ENCODE peak calls at places on chromosomes 7 and 10, in six cellular contexts. One of them, this sample, is unnamed.
A peak's percentile ranks its signal among the peaks of the same experiment; 100 is the strongest.

GRCh38 chr10:32256613-32257437 is 90.1 kb downstream of the EPC1 start:
- DNase-seq in HT1080: peak; percentile 63
- DNase-seq in stimulated activated CD4-positive, alpha-beta T cell treated with anti-CD3 and anti-CD28 coated beads, Interleukin-15, amount 100 ng/mL, for 1 hour: peak; percentile 53
- DNase-seq in activated T-cell treated with anti-CD3 and anti-CD28 coated beads, Interleukin-2, amount 50 U/mL, for 72 hours: peak; percentile 71
- DNase-seq in memory B cell: peak; percentile 58
- DNase-seq in ELR: peak; percentile 56
- DNase-seq in this sample: peak; percentile 64

GRCh38 chr10:20118119-20118518 is 301.9 kb downstream of the PLXDC2 start:
- DNase-seq in HT1080: no peak
- DNase-seq in stimulated activated CD4-positive, alpha-beta T cell treated with anti-CD3 and anti-CD28 coated beads, Interleukin-15, amount 100 ng/mL, for 1 hour: no peak
- DNase-seq in activated T-cell treated with anti-CD3 and anti-CD28 coated beads, Interleukin-2, amount 50 U/mL, for 72 hours: no peak
- DNase-seq in memory B cell: no peak
- DNase-seq in ELR: no peak
- DNase-seq in this sample: no peak

GRCh38 chr10:3812141-3812540 is 27.1 kb upstream of the KLF6 start:
- DNase-seq in HT1080: no peak
- DNase-seq in stimulated activated CD4-positive, alpha-beta T cell treated with anti-CD3 and anti-CD28 coated beads, Interleukin-15, amount 100 ng/mL, for 1 hour: no peak
- DNase-seq in activated T-cell treated with anti-CD3 and anti-CD28 coated beads, Interleukin-2, amount 50 U/mL, for 72 hours: no peak
- DNase-seq in memory B cell: no peak
- DNase-seq in ELR: no peak
- DNase-seq in this sample: no peak

GRCh38 chr7:2923291-2923781 is 79.2 kb upstream of the GNA12 start:
- DNase-seq in HT1080: no peak
- DNase-seq in stimulated activated CD4-positive, alpha-beta T cell treated with anti-CD3 and anti-CD28 coated beads, Interleukin-15, amount 100 ng/mL, for 1 hour: no peak
- DNase-seq in activated T-cell treated with anti-CD3 and anti-CD28 coated beads, Interleukin-2, amount 50 U/mL, for 72 hours: no peak
- DNase-seq in memory B cell: no peak
- DNase-seq in ELR: no peak
- DNase-seq in this sample: no peak

GRCh38 chr7:101832681-101833375 is 15.4 kb downstream of the CUX1 start:
- DNase-seq in HT1080: no peak
- DNase-seq in stimulated activated CD4-positive, alpha-beta T cell treated with anti-CD3 and anti-CD28 coated beads, Interleukin-15, amount 100 ng/mL, for 1 hour: no peak
- DNase-seq in activated T-cell treated with anti-CD3 and anti-CD28 coated beads, Interleukin-2, amount 50 U/mL, for 72 hours: no peak
- DNase-seq in memory B cell: no peak
- DNase-seq in ELR: no peak
- DNase-seq in this sample: no peak

GRCh38 chr10:94125856-94126255 is 132.1 kb downstream of the PLCE1 start:
- DNase-seq in HT1080: peak; percentile 43
- DNase-seq in stimulated activated CD4-positive, alpha-beta T cell treated with anti-CD3 and anti-CD28 coated beads, Interleukin-15, amount 100 ng/mL, for 1 hour: no peak
- DNase-seq in activated T-cell treated with anti-CD3 and anti-CD28 coated beads, Interleukin-2, amount 50 U/mL, for 72 hours: no peak
- DNase-seq in memory B cell: no peak
- DNase-seq in ELR: peak; percentile 73
- DNase-seq in this sample: no peak

GRCh38 chr7:93516834-93517233 is 57.7 kb downstream of the CALCR start:
- DNase-seq in HT1080: no peak
- DNase-seq in stimulated activated CD4-positive, alpha-beta T cell treated with anti-CD3 and anti-CD28 coated beads, Interleukin-15, amount 100 ng/mL, for 1 hour: no peak
- DNase-seq in activated T-cell treated with anti-CD3 and anti-CD28 coated beads, Interleukin-2, amount 50 U/mL, for 72 hours: no peak
- DNase-seq in memory B cell: no peak
- DNase-seq in ELR: no peak
- DNase-seq in this sample: no peak

GRCh38 chr10:104046651-104047050 is 39.0 kb downstream of the COL17A1 start:
- DNase-seq in HT1080: no peak
- DNase-seq in stimulated activated CD4-positive, alpha-beta T cell treated with anti-CD3 and anti-CD28 coated beads, Interleukin-15, amount 100 ng/mL, for 1 hour: no peak
- DNase-seq in activated T-cell treated with anti-CD3 and anti-CD28 coated beads, Interleukin-2, amount 50 U/mL, for 72 hours: no peak
- DNase-seq in memory B cell: no peak
- DNase-seq in ELR: no peak
- DNase-seq in this sample: no peak

GRCh38 chr10:15168296-15168780 is at the start of gene NMT2:
- DNase-seq in HT1080: peak; percentile 73
- DNase-seq in stimulated activated CD4-positive, alpha-beta T cell treated with anti-CD3 and anti-CD28 coated beads, Interleukin-15, amount 100 ng/mL, for 1 hour: no peak
- DNase-seq in activated T-cell treated with anti-CD3 and anti-CD28 coated beads, Interleukin-2, amount 50 U/mL, for 72 hours: no peak
- DNase-seq in memory B cell: peak; percentile 78
- DNase-seq in ELR: no peak
- DNase-seq in this sample: no peak

GRCh38 chr7:134826105-134826504 is 46.7 kb downstream of the CALD1 start:
- DNase-seq in HT1080: peak; percentile 6
- DNase-seq in stimulated activated CD4-positive, alpha-beta T cell treated with anti-CD3 and anti-CD28 coated beads, Interleukin-15, amount 100 ng/mL, for 1 hour: no peak
- DNase-seq in activated T-cell treated with anti-CD3 and anti-CD28 coated beads, Interleukin-2, amount 50 U/mL, for 72 hours: no peak
- DNase-seq in memory B cell: no peak
- DNase-seq in ELR: peak; percentile 50
- DNase-seq in this sample: no peak

GRCh38 chr10:122537545-122537944 is 23.0 kb upstream of the DMBT1 start:
- DNase-seq in HT1080: no peak
- DNase-seq in stimulated activated CD4-positive, alpha-beta T cell treated with anti-CD3 and anti-CD28 coated beads, Interleukin-15, amount 100 ng/mL, for 1 hour: no peak
- DNase-seq in activated T-cell treated with anti-CD3 and anti-CD28 coated beads, Interleukin-2, amount 50 U/mL, for 72 hours: no peak
- DNase-seq in memory B cell: no peak
- DNase-seq in ELR: no peak
- DNase-seq in this sample: no peak

GRCh38 chr7:140769852-140770251 is 73.3 kb downstream of the NDUFB2 start:
- DNase-seq in HT1080: no peak
- DNase-seq in stimulated activated CD4-positive, alpha-beta T cell treated with anti-CD3 and anti-CD28 coated beads, Interleukin-15, amount 100 ng/mL, for 1 hour: no peak
- DNase-seq in activated T-cell treated with anti-CD3 and anti-CD28 coated beads, Interleukin-2, amount 50 U/mL, for 72 hours: no peak
- DNase-seq in memory B cell: no peak
- DNase-seq in ELR: no peak
- DNase-seq in this sample: no peak

GRCh38 chr7:155741061-155741460 is 71.2 kb downstream of the SHH start:
- DNase-seq in HT1080: no peak
- DNase-seq in stimulated activated CD4-positive, alpha-beta T cell treated with anti-CD3 and anti-CD28 coated beads, Interleukin-15, amount 100 ng/mL, for 1 hour: no peak
- DNase-seq in activated T-cell treated with anti-CD3 and anti-CD28 coated beads, Interleukin-2, amount 50 U/mL, for 72 hours: no peak
- DNase-seq in memory B cell: no peak
- DNase-seq in ELR: no peak
- DNase-seq in this sample: no peak

GRCh38 chr7:101315336-101315735 is 6.3 kb downstream of the IFT22 start:
- DNase-seq in HT1080: no peak
- DNase-seq in stimulated activated CD4-positive, alpha-beta T cell treated with anti-CD3 and anti-CD28 coated beads, Interleukin-15, amount 100 ng/mL, for 1 hour: no peak
- DNase-seq in activated T-cell treated with anti-CD3 and anti-CD28 coated beads, Interleukin-2, amount 50 U/mL, for 72 hours: peak; percentile 58
- DNase-seq in memory B cell: peak; percentile 29
- DNase-seq in ELR: peak; percentile 55
- DNase-seq in this sample: peak; percentile 53

GRCh38 chr7:29488977-29489376 is 74.7 kb upstream of the PRR15 start:
- DNase-seq in HT1080: peak; percentile 53
- DNase-seq in stimulated activated CD4-positive, alpha-beta T cell treated with anti-CD3 and anti-CD28 coated beads, Interleukin-15, amount 100 ng/mL, for 1 hour: no peak
- DNase-seq in activated T-cell treated with anti-CD3 and anti-CD28 coated beads, Interleukin-2, amount 50 U/mL, for 72 hours: no peak
- DNase-seq in memory B cell: no peak
- DNase-seq in ELR: peak; percentile 62
- DNase-seq in this sample: peak; percentile 82

GRCh38 chr7:6613706-6614105 is 1.7 kb upstream of the ZNF853 start:
- DNase-seq in HT1080: no peak
- DNase-seq in stimulated activated CD4-positive, alpha-beta T cell treated with anti-CD3 and anti-CD28 coated beads, Interleukin-15, amount 100 ng/mL, for 1 hour: no peak
- DNase-seq in activated T-cell treated with anti-CD3 and anti-CD28 coated beads, Interleukin-2, amount 50 U/mL, for 72 hours: no peak
- DNase-seq in memory B cell: no peak
- DNase-seq in ELR: no peak
- DNase-seq in this sample: no peak

GRCh38 chr10:93947055-93947454 is 46.7 kb upstream of the PLCE1 start:
- DNase-seq in HT1080: peak; percentile 95
- DNase-seq in stimulated activated CD4-positive, alpha-beta T cell treated with anti-CD3 and anti-CD28 coated beads, Interleukin-15, amount 100 ng/mL, for 1 hour: no peak
- DNase-seq in activated T-cell treated with anti-CD3 and anti-CD28 coated beads, Interleukin-2, amount 50 U/mL, for 72 hours: no peak
- DNase-seq in memory B cell: no peak
- DNase-seq in ELR: peak; percentile 88
- DNase-seq in this sample: no peak

GRCh38 chr7:27225005-27225934 is 17.3 kb upstream of the EVX1 start:
- DNase-seq in HT1080: no peak
- DNase-seq in stimulated activated CD4-positive, alpha-beta T cell treated with anti-CD3 and anti-CD28 coated beads, Interleukin-15, amount 100 ng/mL, for 1 hour: no peak
- DNase-seq in activated T-cell treated with anti-CD3 and anti-CD28 coated beads, Interleukin-2, amount 50 U/mL, for 72 hours: no peak
- DNase-seq in memory B cell: no peak
- DNase-seq in ELR: no peak
- DNase-seq in this sample: no peak

GRCh38 chr7:1175967-1176851 is 16.2 kb upstream of the ZFAND2A start:
- DNase-seq in HT1080: peak; percentile 66
- DNase-seq in stimulated activated CD4-positive, alpha-beta T cell treated with anti-CD3 and anti-CD28 coated beads, Interleukin-15, amount 100 ng/mL, for 1 hour: peak; percentile 71
- DNase-seq in activated T-cell treated with anti-CD3 and anti-CD28 coated beads, Interleukin-2, amount 50 U/mL, for 72 hours: peak; percentile 93
- DNase-seq in memory B cell: peak; percentile 78
- DNase-seq in ELR: peak; percentile 84
- DNase-seq in this sample: peak; percentile 50

GRCh38 chr10:113558336-113558735 is 5.5 kb downstream of the HABP2 start:
- DNase-seq in HT1080: no peak
- DNase-seq in stimulated activated CD4-positive, alpha-beta T cell treated with anti-CD3 and anti-CD28 coated beads, Interleukin-15, amount 100 ng/mL, for 1 hour: no peak
- DNase-seq in activated T-cell treated with anti-CD3 and anti-CD28 coated beads, Interleukin-2, amount 50 U/mL, for 72 hours: no peak
- DNase-seq in memory B cell: no peak
- DNase-seq in ELR: no peak
- DNase-seq in this sample: no peak